ENCODE peak calls at places on chromosomes 11 and 22, in five cellular contexts. W, A, L, P and Z are unnamed samples.

GRCh38 chr11:61803889-61804647 is 11.4 kb downstream of the FEN1 start:
- DNase-seq in W (no peak), A (no peak), L (no peak), P (no peak), Z (no peak)

GRCh38 chr11:118619444-118620205 is 12.2 kb downstream of the PHLDB1 start:
- DNase-seq in P (peak), W (peak), A (peak), L (no peak), Z (peak)

GRCh38 chr11:8365542-8365941 is 101.9 kb upstream of the LMO1 start:
- DNase-seq in A (no peak), W (no peak), L (no peak), P (no peak), Z (no peak)

GRCh38 chr11:133726576-133726975 is 118.7 kb downstream of the SPATA19 start:
- DNase-seq in W (no peak), A (no peak), L (no peak), P (no peak), Z (no peak)

GRCh38 chr11:76635991-76636520 is 34.5 kb downstream of the LRRC32 start:
- DNase-seq in W (no peak), A (no peak), L (no peak), P (no peak), Z (peak)

GRCh38 chr11:44011797-44012196 is 36.0 kb upstream of the ACCSL start:
- DNase-seq in W (no peak), L (no peak), A (no peak), P (no peak), Z (no peak)

GRCh38 chr11:69137148-69137844 is 18.4 kb upstream of the SMIM38 start:
- DNase-seq in A (no peak), P (no peak), W (no peak), L (no peak), Z (no peak)

GRCh38 chr11:32597914-32598313 is 14.3 kb downstream of the EIF3M start:
- DNase-seq in L (no peak), P (no peak), A (no peak), W (no peak), Z (no peak)

GRCh38 chr11:86119062-86119461 is 50.2 kb upstream of the PICALM start:
- DNase-seq in L (no peak), P (no peak), W (no peak), A (no peak), Z (no peak)

GRCh38 chr11:134330611-134331564 is 900 bp upstream of the GLB1L2 start:
- DNase-seq in A (no peak), L (no peak), W (no peak), P (no peak), Z (no peak)

GRCh38 chr11:5531053-5531831 is 14.7 kb upstream of the UBQLNL start:
- DNase-seq in L (no peak), P (no peak), W (no peak), A (no peak), Z (no peak)

GRCh38 chr11:101269990-101270660 is 140.5 kb upstream of the PGR start:
- DNase-seq in W (no peak), P (no peak), L (no peak), A (no peak), Z (no peak)

GRCh38 chr11:132312161-132312560 is 941.7 kb downstream of the NTM start:
- DNase-seq in W (no peak), A (no peak), P (no peak), L (peak), Z (no peak)

GRCh38 chr22:40348025-40348658 is 1.8 kb downstream of the ADSL start:
- DNase-seq in A (peak), W (peak), L (no peak), P (peak), Z (no peak)

GRCh38 chr11:35391922-35392813 is 27.2 kb downstream of the SLC1A2 start:
- DNase-seq in A (peak), L (peak), P (peak), W (peak), Z (peak)

GRCh38 chr11:131033151-131033651 is 116.9 kb upstream of the SNX19 start:
- DNase-seq in L (peak), A (peak), P (no peak), W (no peak), Z (no peak)

GRCh38 chr11:70135142-70136132 is 57.3 kb downstream of the ANO1 start:
- DNase-seq in W (no peak), P (no peak), L (no peak), A (no peak), Z (no peak)

GRCh38 chr11:76209671-76209955 is 3.3 kb upstream of the WNT11 start:
- DNase-seq in A (no peak), L (no peak), W (no peak), P (peak), Z (no peak)

GRCh38 chr11:68223275-68223674 is 10.2 kb upstream of the KMT5B start:
- DNase-seq in W (no peak), A (no peak), P (no peak), L (no peak), Z (no peak)

GRCh38 chr22:41762980-41763779 is 37.3 kb upstream of the CCDC134 start:
- DNase-seq in L (no peak), P (no peak), W (no peak), A (peak), Z (no peak)

GRCh38 chr22:46114518-46115387 is 35.6 kb upstream of the PPARA start:
- DNase-seq in L (no peak), A (no peak), P (no peak), W (no peak), Z (no peak)

GRCh38 chr22:38239101-38239761 is 33.6 kb downstream of the TMEM184B start:
- DNase-seq in W (peak), L (no peak), P (peak), A (peak), Z (no peak)

GRCh38 chr11:63490551-63491239 is at the start of gene PLAAT5:
- DNase-seq in L (no peak), W (peak), P (peak), A (no peak), Z (no peak)

GRCh38 chr11:62055970-62056369 is 67.8 kb upstream of the INCENP start:
- DNase-seq in L (no peak), P (no peak), W (no peak), A (no peak), Z (no peak)

GRCh38 chr11:46979358-46979757 is 42.8 kb downstream of the CSTPP1 start:
- DNase-seq in W (no peak), P (no peak), A (no peak), L (no peak), Z (no peak)

GRCh38 chr11:60428517-60428916 is 855 bp upstream of the MS4A5 start:
- DNase-seq in L (no peak), A (peak), W (no peak), P (no peak), Z (no peak)

GRCh38 chr22:46009730-46010129 is 32.8 kb upstream of the WNT7B start:
- DNase-seq in L (no peak), A (peak), P (peak), W (no peak), Z (no peak)

GRCh38 chr11:69864589-69864929 is 45.3 kb upstream of the FGF3 start:
- DNase-seq in A (no peak), W (no peak), L (no peak), P (no peak), Z (no peak)

GRCh38 chr11:47989779-47990178 is 9.4 kb downstream of the PTPRJ start:
- DNase-seq in P (no peak), W (no peak), A (no peak), L (no peak), Z (no peak)

GRCh38 chr11:47986742-47987141 is 6.4 kb downstream of the PTPRJ start:
- DNase-seq in L (no peak), P (no peak), A (no peak), W (no peak), Z (no peak)

GRCh38 chr11:47986219-47986618 is 5.9 kb downstream of the PTPRJ start:
- DNase-seq in L (no peak), P (no peak), A (no peak), W (no peak), Z (no peak)

GRCh38 chr11:47987310-47987709 is 7.0 kb downstream of the PTPRJ start:
- DNase-seq in W (no peak), A (peak), L (no peak), P (no peak), Z (no peak)

DNA sequence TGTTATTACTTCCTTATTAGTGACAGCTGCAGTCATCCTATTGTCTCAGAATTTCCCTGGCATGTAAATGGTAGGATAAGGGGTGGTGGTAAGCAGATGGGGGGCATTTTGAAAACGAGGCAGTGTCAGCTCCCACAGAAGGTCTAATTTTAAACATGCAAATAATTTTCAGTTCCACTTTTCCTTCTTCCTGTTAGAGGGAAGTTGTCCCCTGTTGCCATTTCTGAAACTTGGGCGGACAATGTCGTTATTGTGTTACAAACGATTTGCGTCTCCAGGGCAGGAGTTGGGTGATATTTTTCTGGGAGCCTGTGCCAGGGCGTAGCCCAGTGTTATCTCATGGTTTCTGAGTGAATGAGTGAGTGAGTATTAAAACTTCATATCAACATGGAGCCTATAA is 7.4 kb downstream of the PTPRJ start:
- DNase-seq in P (no peak), A (no peak), W (no peak), L (no peak), Z (no peak)
- H3K4me3 ChIP-seq in P (peak), A (no peak), W (no peak), L (no peak), Z (no peak)

GRCh38 chr11:73625690-73626318 is 20.6 kb upstream of the PLEKHB1 start:
- DNase-seq in W (peak), P (peak), A (peak), L (no peak), Z (peak)
- H3K4me3 ChIP-seq in W (no peak), P (no peak), A (peak), L (no peak), Z (no peak)

GRCh38 chr11:912266-912665 is 1.7 kb upstream of the CHID1 start:
- DNase-seq in A (no peak), W (no peak), L (no peak), P (no peak), Z (no peak)

GRCh38 chr11:910044-910588 is 494 bp downstream of the CHID1 start:
- DNase-seq in L (no peak), P (no peak), A (no peak), W (no peak), Z (no peak)

GRCh38 chr11:910589-911030 is at the start of gene CHID1:
- DNase-seq in A (peak), L (peak), P (peak), W (peak), Z (peak)

GRCh38 chr11:911890-912219 is 1.2 kb upstream of the CHID1 start:
- DNase-seq in L (no peak), P (no peak), A (no peak), W (no peak), Z (no peak)

GRCh38 chr11:911031-911889 is 650 bp upstream of the CHID1 start:
- DNase-seq in A (peak), W (peak), L (no peak), P (no peak), Z (peak)
- H3K4me3 ChIP-seq in A (peak), W (peak), L (peak), P (peak), Z (peak)

DNA sequence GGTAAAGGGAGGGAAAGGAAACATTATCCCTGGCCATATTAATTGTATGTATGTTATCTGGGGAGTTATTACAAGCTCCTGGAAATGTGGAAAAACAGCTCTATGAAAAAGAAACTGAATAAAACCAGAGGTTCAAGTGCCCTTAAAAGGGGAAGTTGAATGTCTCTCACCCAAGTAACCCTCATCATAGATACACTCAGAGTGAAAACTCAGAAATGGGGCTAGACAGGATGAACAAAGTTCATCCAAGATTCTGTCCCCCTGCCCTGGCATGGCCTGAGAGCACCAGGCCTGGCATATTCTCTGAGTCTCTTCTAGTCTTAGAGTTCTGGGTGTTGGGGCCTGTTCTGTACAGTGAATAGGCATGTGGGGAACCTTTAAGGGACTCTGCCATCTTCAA is 76.2 kb downstream of the TRAF6 start:
- DNase-seq in W (no peak), A (no peak), L (no peak), P (no peak), Z (no peak)
- H3K4me3 ChIP-seq in W (no peak), A (no peak), L (no peak), P (no peak), Z (no peak)

GRCh38 chr11:128516467-128516778 is 70.9 kb downstream of the ETS1 start:
- DNase-seq in L (no peak), P (no peak), A (no peak), W (no peak), Z (no peak)

GRCh38 chr11:128513915-128514681 is 73.3 kb downstream of the ETS1 start:
- DNase-seq in L (no peak), A (no peak), P (no peak), W (no peak), Z (no peak)

GRCh38 chr11:128516886-128517285 is 70.5 kb downstream of the ETS1 start:
- DNase-seq in L (no peak), A (no peak), P (no peak), W (no peak), Z (no peak)

GRCh38 chr11:128515766-128516466 is 71.4 kb downstream of the ETS1 start:
- DNase-seq in P (no peak), W (no peak), A (no peak), L (no peak), Z (no peak)

DNA sequence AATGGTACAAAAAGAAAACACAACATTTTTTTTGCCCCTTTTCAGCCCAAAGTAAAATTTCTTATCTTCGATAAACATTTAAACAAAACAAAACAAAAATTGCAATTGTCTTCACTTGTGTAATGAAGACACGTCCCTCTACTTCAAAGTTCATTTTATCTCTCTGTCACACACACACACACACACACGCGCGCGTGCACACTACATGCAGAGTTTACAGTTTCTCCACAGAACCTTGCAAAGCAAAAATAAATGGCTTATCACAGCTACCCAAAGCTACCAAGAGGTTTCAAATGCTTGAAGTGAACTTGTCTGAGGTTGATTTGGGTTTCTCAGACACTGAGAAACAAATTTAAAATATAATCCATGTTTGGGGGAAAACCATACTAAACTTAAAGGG is 72.3 kb downstream of the ETS1 start:
- DNase-seq in L (no peak), P (peak), A (no peak), W (no peak), Z (no peak)
- H3K4me3 ChIP-seq in L (no peak), P (no peak), A (no peak), W (no peak), Z (no peak)

GRCh38 chr22:36156515-36157419 is 3.8 kb downstream of the APOL3 start:
- DNase-seq in A (no peak), P (peak), L (peak), W (peak), Z (peak)
- H3K4me3 ChIP-seq in A (no peak), P (peak), L (peak), W (peak), Z (peak)